ENCODE peak calls at places on chromosomes 1 and 21, in eight cellular contexts. I is endothelial cell, T is BJ, R is HFFc6, N is lower lobe of right lung, B is WERI-Rb-1, L is B cell, Q is IMR-90. V is an unnamed sample.

GRCh38 chr21:19340303-19340702 is 936.7 kb upstream of the TMPRSS15 start:
- DNase-seq in I (no peak), B (no peak), T (no peak), R (no peak), L (no peak), Q (no peak), N (no peak), V (no peak)

GRCh38 chr21:45253633-45254556 is 33.8 kb downstream of the POFUT2 start:
- DNase-seq in N (no peak), L (no peak), B (no peak), I (no peak), R (no peak), T (no peak), Q (no peak), V (no peak)

GRCh38 chr1:53260631-53261247 is 22.4 kb upstream of the MAGOH start:
- DNase-seq in L (no peak), I (no peak), Q (no peak), B (peak; percentile 75), T (no peak), R (no peak), N (no peak), V (no peak)

GRCh38 chr1:23421752-23422312 is 2.7 kb downstream of the TCEA3 start:
- DNase-seq in Q (peak; percentile 90), T (no peak), I (no peak), R (peak; percentile 68), L (no peak), B (no peak), N (no peak), V (no peak)

GRCh38 chr21:37065561-37066177 is 7.2 kb downstream of the PIGP start:
- DNase-seq in L (no peak), N (no peak), B (no peak), Q (no peak), T (no peak), R (no peak), I (no peak), V (no peak)

GRCh38 chr1:107771377-107771776 is 193.6 kb downstream of the VAV3 start:
- DNase-seq in R (no peak), L (no peak), B (no peak), Q (no peak), I (no peak), N (no peak), T (no peak), V (no peak)

GRCh38 chr21:39669976-39670671 is 57.4 kb downstream of the B3GALT5 start:
- DNase-seq in R (no peak), L (no peak), Q (no peak), I (no peak), B (no peak), N (no peak), T (no peak), V (no peak)

GRCh38 chr1:186799689-186800054 is 29.1 kb upstream of the PLA2G4A start:
- DNase-seq in T (no peak), N (no peak), I (no peak), R (no peak), L (no peak), Q (no peak), B (no peak), V (no peak)

GRCh38 chr1:53892911-53893310 is 1.1 kb upstream of the DIO1 start:
- DNase-seq in Q (no peak), N (peak; percentile 67), T (no peak), R (no peak), L (no peak), I (no peak), B (no peak), V (no peak)

GRCh38 chr1:203410117-203410900 is 59.4 kb upstream of the FMOD start:
- DNase-seq in B (no peak), N (no peak), Q (no peak), R (no peak), T (no peak), I (no peak), L (no peak), V (no peak)

GRCh38 chr1:27858949-27859576 is 13.3 kb upstream of the THEMIS2 start:
- DNase-seq in B (no peak), L (no peak), N (no peak), Q (no peak), R (no peak), T (no peak), I (no peak), V (no peak)

GRCh38 chr1:10308001-10308400 is 90.9 kb upstream of the PGD start:
- DNase-seq in T (no peak), L (no peak), I (no peak), R (no peak), Q (no peak), B (no peak), N (no peak), V (no peak)

GRCh38 chr1:179016694-179017382 is 8.9 kb upstream of the FAM20B start:
- DNase-seq in T (peak; percentile 84), B (no peak), L (no peak), Q (peak; percentile 82), R (peak; percentile 89), I (no peak), N (peak; percentile 92), V (peak; percentile 71)

GRCh38 chr1:43584203-43584602 is 53.5 kb downstream of the PTPRF start:
- DNase-seq in T (no peak), B (no peak), N (no peak), R (no peak), I (no peak), L (no peak), Q (no peak), V (no peak)

GRCh38 chr1:151476083-151476482 is 16.8 kb upstream of the POGZ start:
- DNase-seq in T (no peak), N (no peak), Q (no peak), R (no peak), L (no peak), B (no peak), I (no peak), V (no peak)

GRCh38 chr1:198607714-198608113 is 31.1 kb upstream of the PTPRC start:
- DNase-seq in Q (peak; percentile 10), N (no peak), I (no peak), L (no peak), R (peak; percentile 10), B (no peak), T (no peak), V (no peak)

GRCh38 chr1:83897516-83897915 is 101.4 kb downstream of the TTLL7 start:
- DNase-seq in T (no peak), Q (no peak), R (no peak), B (no peak), I (no peak), N (no peak), L (no peak), V (no peak)
- TF ChIP-seq CTCF in T (no peak), Q (no peak), R (no peak), B (no peak), I (no peak), N (no peak), L (no peak), V (no peak)

DNA sequence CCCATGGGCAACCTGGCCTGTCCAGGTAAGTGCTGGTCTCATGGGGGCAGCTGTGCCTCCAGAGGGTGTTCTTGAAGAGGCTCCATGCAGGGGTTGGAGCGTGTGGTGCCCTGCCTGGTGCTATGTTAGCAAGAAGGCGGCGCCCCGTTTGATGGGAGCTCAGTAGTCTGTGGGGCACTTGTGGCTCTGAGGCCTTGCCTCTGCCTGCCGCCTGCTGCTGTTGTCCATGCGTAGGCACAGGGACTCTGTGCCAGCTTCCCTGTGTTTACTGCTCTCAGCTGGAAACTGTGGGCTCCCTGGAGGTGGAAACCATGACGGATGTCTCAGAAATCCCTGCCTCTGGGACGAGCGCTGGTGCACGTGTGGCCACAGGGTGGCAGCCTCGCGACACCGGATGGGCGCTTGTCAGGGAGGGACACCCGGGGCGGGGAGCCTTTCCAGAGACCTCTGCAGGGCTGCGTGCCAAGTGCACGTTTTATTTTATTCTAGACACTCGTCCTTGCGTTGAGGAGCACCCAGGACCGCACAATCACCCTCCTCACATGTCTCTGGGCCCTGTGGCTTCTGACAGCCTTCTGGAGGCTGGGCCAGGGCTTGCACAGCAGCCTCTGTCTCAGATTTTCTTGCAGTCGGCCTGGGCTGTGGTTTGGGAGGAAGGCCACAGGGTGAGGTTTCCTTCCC is 27.1 kb downstream of the SNAP47 start:
- DNase-seq in B (peak; percentile 72), N (peak; percentile 88), T (peak; percentile 9), L (peak; percentile 77), I (peak; percentile 88), R (peak; percentile 78), Q (peak; percentile 69), V (peak; percentile 46)
- TF ChIP-seq CTCF in B (peak; percentile 78), N (peak; percentile 90), T (peak; percentile 91), L (peak; percentile 89), I (peak; percentile 60), R (peak; percentile 95), Q (peak; percentile 92), V (peak; percentile 33)

GRCh38 chr1:15975805-15976680 is at the start of gene ZBTB17:
- DNase-seq in N (peak; percentile 96), Q (peak; percentile 91), T (peak; percentile 51), I (peak; percentile 92), L (peak; percentile 93), R (peak; percentile 88), B (peak; percentile 94), V (peak; percentile 87)

GRCh38 chr1:15973772-15974171 is 2.1 kb downstream of the ZBTB17 start:
- DNase-seq in L (no peak), N (no peak), I (no peak), R (no peak), T (no peak), B (no peak), Q (no peak), V (no peak)

GRCh38 chr1:15974855-15975254 is 1.0 kb downstream of the ZBTB17 start:
- DNase-seq in Q (no peak), L (no peak), N (no peak), R (no peak), T (no peak), I (no peak), B (no peak), V (no peak)

GRCh38 chr1:15972409-15972808 is 3.5 kb downstream of the ZBTB17 start:
- DNase-seq in L (no peak), I (no peak), N (no peak), B (no peak), Q (no peak), R (no peak), T (no peak), V (no peak)

GRCh38 chr1:15975358-15975804 is 520 bp downstream of the ZBTB17 start:
- DNase-seq in T (no peak), R (peak; percentile 50), Q (peak; percentile 58), N (peak; percentile 65), B (peak; percentile 74), I (peak; percentile 78), L (peak; percentile 73), V (no peak)
- TF ChIP-seq CTCF in T (no peak), R (peak; percentile 73), Q (peak; percentile 38), N (no peak), B (peak; percentile 45), I (no peak), L (no peak), V (no peak)

DNA sequence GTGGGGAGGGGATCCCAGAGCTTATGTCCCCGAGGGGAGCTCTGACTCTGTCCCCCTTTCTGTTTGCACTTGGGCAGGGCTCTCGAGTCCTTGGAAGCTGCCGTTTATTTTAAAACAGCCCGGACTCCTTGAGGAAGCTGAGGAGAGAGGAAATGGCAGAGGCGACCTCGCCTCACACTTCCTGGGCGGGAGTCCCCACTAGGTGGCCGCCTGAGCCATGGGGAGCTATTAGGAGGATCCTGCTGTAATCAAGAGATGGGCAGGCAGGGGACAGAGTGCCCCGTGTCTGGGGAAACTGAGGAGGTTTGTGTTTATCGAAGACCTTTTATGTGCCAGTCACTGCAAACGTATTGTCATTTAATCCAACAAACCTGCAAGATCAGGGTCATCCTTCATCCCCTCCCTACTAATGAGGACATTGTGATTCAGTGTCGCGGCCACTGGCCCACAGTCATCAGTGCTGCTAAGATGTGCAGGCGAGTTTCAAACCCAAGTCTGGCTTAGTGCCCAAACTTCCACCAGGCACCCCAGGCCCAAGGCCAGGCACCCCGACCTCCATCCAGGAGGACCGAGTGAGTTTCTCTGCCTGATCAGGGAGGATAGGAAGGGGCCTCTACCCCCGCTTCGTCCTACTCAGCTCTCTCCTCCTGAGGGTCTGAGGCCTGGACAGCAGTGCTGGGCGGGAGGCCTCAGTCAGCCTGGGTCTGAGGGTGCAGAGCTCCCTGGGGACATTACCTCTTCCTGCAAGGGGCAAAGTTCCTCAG is 316.9 kb upstream of the VAMP3 start:
- DNase-seq in N (no peak), R (peak; percentile 16), L (no peak), I (peak; percentile 49), T (no peak), B (peak; percentile 76), Q (peak; percentile 39), V (no peak)
- TF ChIP-seq CTCF in N (peak; percentile 46), R (peak; percentile 71), L (no peak), I (peak; percentile 16), T (peak; percentile 63), B (peak; percentile 76), Q (peak; percentile 58), V (no peak)